ENCODE peak calls at places on chromosomes 4 and X, in five cellular contexts. One of them, this sample, is unnamed.

GRCh38 chr4:90951037-90951436 is 823.8 kb downstream of the CCSER1 start:
- DNase-seq in mesothelial cell of epicardium: no peak
- DNase-seq in endothelial cell: no peak
- DNase-seq in breast epithelium: no peak
- DNase-seq in fibroblast of pulmonary artery: peak; percentile 80
- DNase-seq in this sample: no peak

GRCh38 chr4:153242848-153243324 is 38.6 kb downstream of the TRIM2 start:
- DNase-seq in mesothelial cell of epicardium: no peak
- DNase-seq in endothelial cell: no peak
- DNase-seq in breast epithelium: no peak
- DNase-seq in fibroblast of pulmonary artery: no peak
- DNase-seq in this sample: no peak

GRCh38 chr4:155599596-155599995 is 67.1 kb upstream of the GUCY1A1 start:
- DNase-seq in mesothelial cell of epicardium: no peak
- DNase-seq in endothelial cell: no peak
- DNase-seq in breast epithelium: no peak
- DNase-seq in fibroblast of pulmonary artery: no peak
- DNase-seq in this sample: no peak

GRCh38 chrX:96372313-96373046 is 312.2 kb upstream of the DIAPH2 start:
- DNase-seq in mesothelial cell of epicardium: no peak
- DNase-seq in endothelial cell: peak; percentile 15
- DNase-seq in breast epithelium: no peak
- DNase-seq in fibroblast of pulmonary artery: peak; percentile 79
- DNase-seq in this sample: peak; percentile 27

GRCh38 chrX:55816023-55816422 is 98.5 kb downstream of the RRAGB start:
- DNase-seq in mesothelial cell of epicardium: no peak
- DNase-seq in endothelial cell: no peak
- DNase-seq in breast epithelium: no peak
- DNase-seq in fibroblast of pulmonary artery: no peak
- DNase-seq in this sample: no peak

GRCh38 chr4:108152980-108153379 is 15.8 kb downstream of the LEF1 start:
- DNase-seq in mesothelial cell of epicardium: no peak
- DNase-seq in endothelial cell: no peak
- DNase-seq in breast epithelium: no peak
- DNase-seq in fibroblast of pulmonary artery: no peak
- DNase-seq in this sample: no peak

GRCh38 chrX:20746690-20747089 is 480.0 kb upstream of the RPS6KA3 start:
- DNase-seq in mesothelial cell of epicardium: no peak
- DNase-seq in endothelial cell: no peak
- DNase-seq in breast epithelium: no peak
- DNase-seq in fibroblast of pulmonary artery: no peak
- DNase-seq in this sample: no peak

GRCh38 chr4:121989715-121990114 is 37.9 kb upstream of the TRPC3 start:
- DNase-seq in mesothelial cell of epicardium: no peak
- DNase-seq in endothelial cell: no peak
- DNase-seq in breast epithelium: no peak
- DNase-seq in fibroblast of pulmonary artery: peak; percentile 71
- DNase-seq in this sample: no peak

GRCh38 chr4:117514779-117515178 is 429.4 kb upstream of the TRAM1L1 start:
- DNase-seq in mesothelial cell of epicardium: no peak
- DNase-seq in endothelial cell: no peak
- DNase-seq in breast epithelium: no peak
- DNase-seq in fibroblast of pulmonary artery: no peak
- DNase-seq in this sample: no peak

GRCh38 chr4:147198411-147199051 is 252.9 kb upstream of the TTC29 start:
- DNase-seq in mesothelial cell of epicardium: no peak
- DNase-seq in endothelial cell: no peak
- DNase-seq in breast epithelium: no peak
- DNase-seq in fibroblast of pulmonary artery: peak; percentile 62
- DNase-seq in this sample: no peak

GRCh38 chr4:61380865-61381264 is 180.7 kb downstream of the ADGRL3 start:
- DNase-seq in mesothelial cell of epicardium: no peak
- DNase-seq in endothelial cell: no peak
- DNase-seq in breast epithelium: no peak
- DNase-seq in fibroblast of pulmonary artery: no peak
- DNase-seq in this sample: no peak

GRCh38 chr4:8115916-8116315 is 42.7 kb downstream of the ABLIM2 start:
- DNase-seq in mesothelial cell of epicardium: no peak
- DNase-seq in endothelial cell: no peak
- DNase-seq in breast epithelium: no peak
- DNase-seq in fibroblast of pulmonary artery: no peak
- DNase-seq in this sample: no peak

GRCh38 chr4:140626982-140627381 is 58.2 kb upstream of the UCP1 start:
- DNase-seq in mesothelial cell of epicardium: no peak
- DNase-seq in endothelial cell: no peak
- DNase-seq in breast epithelium: no peak
- DNase-seq in fibroblast of pulmonary artery: peak; percentile 29
- DNase-seq in this sample: no peak
- TF ChIP-seq CTCF in mesothelial cell of epicardium: no peak
- TF ChIP-seq CTCF in endothelial cell: no peak
- TF ChIP-seq CTCF in breast epithelium: no peak
- TF ChIP-seq CTCF in fibroblast of pulmonary artery: peak; percentile 34
- TF ChIP-seq CTCF in this sample: peak; percentile 16

GRCh38 chr4:97950836-97951235 is 192.4 kb downstream of the STPG2 start:
- DNase-seq in mesothelial cell of epicardium: no peak
- DNase-seq in endothelial cell: no peak
- DNase-seq in breast epithelium: no peak
- DNase-seq in fibroblast of pulmonary artery: no peak
- DNase-seq in this sample: no peak

GRCh38 chr4:97953171-97953570 is 190.1 kb downstream of the STPG2 start:
- DNase-seq in mesothelial cell of epicardium: no peak
- DNase-seq in endothelial cell: no peak
- DNase-seq in breast epithelium: no peak
- DNase-seq in fibroblast of pulmonary artery: no peak
- DNase-seq in this sample: no peak

DNA sequence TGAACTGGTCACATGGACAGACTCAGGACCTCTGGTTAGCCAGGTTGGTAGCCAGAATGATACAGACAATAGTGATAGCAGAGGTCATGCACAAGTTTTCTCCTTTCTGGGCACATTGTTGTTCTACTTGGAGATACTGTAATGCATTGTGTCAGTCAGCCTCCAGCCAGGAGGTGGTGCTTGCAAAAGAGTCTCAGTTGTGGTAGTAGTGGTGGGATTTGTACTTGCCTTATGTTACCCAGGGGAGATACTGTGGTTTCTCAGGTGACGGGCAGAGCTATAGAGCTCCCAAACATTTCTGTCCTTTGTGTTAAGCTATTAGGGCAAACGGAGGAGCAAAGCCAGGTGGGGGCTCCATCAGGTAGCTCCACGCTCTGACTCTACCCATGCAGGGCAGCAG is 190.5 kb downstream of the STPG2 start:
- DNase-seq in mesothelial cell of epicardium: no peak
- DNase-seq in endothelial cell: no peak
- DNase-seq in breast epithelium: no peak
- DNase-seq in fibroblast of pulmonary artery: no peak
- DNase-seq in this sample: no peak
- TF ChIP-seq CTCF in mesothelial cell of epicardium: no peak
- TF ChIP-seq CTCF in endothelial cell: no peak
- TF ChIP-seq CTCF in breast epithelium: no peak
- TF ChIP-seq CTCF in fibroblast of pulmonary artery: no peak
- TF ChIP-seq CTCF in this sample: no peak

DNA sequence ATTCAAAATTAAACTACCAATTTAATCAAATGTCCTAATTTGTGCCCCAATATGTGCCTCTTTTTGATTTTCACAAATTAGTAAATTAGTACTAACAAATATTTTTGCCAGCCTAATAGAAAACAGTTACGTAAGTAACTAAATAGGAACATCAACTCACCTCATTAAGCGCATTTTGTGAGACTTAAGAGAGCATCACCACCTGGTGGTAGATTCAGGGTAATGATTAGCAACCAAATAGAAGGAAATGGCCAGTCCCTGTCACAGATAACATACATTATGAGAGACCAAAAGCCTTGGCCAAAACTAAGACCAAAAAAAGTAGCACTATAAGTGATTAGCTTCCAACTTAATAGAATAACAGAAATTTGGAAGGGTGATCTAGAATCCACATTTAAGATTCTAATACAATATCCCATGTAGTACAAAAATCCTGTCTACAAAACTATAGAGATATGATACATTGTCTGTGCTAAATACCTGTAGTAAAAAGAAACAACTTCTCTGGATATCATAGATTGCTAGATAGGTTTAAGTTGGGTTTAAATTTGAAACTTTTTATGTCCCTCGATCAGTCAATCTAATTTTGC is 46.7 kb downstream of the C4orf46 start:
- DNase-seq in mesothelial cell of epicardium: no peak
- DNase-seq in endothelial cell: peak; percentile 28
- DNase-seq in breast epithelium: no peak
- DNase-seq in fibroblast of pulmonary artery: peak; percentile 74
- DNase-seq in this sample: peak; percentile 44
- TF ChIP-seq CTCF in mesothelial cell of epicardium: peak; percentile 79
- TF ChIP-seq CTCF in endothelial cell: peak; percentile 82
- TF ChIP-seq CTCF in breast epithelium: peak; percentile 79
- TF ChIP-seq CTCF in fibroblast of pulmonary artery: peak; percentile 70
- TF ChIP-seq CTCF in this sample: peak; percentile 74

GRCh38 chr4:95165926-95166524 is 382.7 kb downstream of the UNC5C start:
- DNase-seq in mesothelial cell of epicardium: no peak
- DNase-seq in endothelial cell: peak; percentile 33
- DNase-seq in breast epithelium: no peak
- DNase-seq in fibroblast of pulmonary artery: peak; percentile 83
- DNase-seq in this sample: peak; percentile 10
- TF ChIP-seq CTCF in mesothelial cell of epicardium: peak; percentile 87
- TF ChIP-seq CTCF in endothelial cell: peak; percentile 82
- TF ChIP-seq CTCF in breast epithelium: peak; percentile 74
- TF ChIP-seq CTCF in fibroblast of pulmonary artery: peak; percentile 57
- TF ChIP-seq CTCF in this sample: peak; percentile 64

GRCh38 chr4:82721819-82722423 is 76.7 kb downstream of the SCD5 start:
- DNase-seq in mesothelial cell of epicardium: no peak
- DNase-seq in endothelial cell: no peak
- DNase-seq in breast epithelium: no peak
- DNase-seq in fibroblast of pulmonary artery: no peak
- DNase-seq in this sample: no peak
- TF ChIP-seq CTCF in mesothelial cell of epicardium: no peak
- TF ChIP-seq CTCF in endothelial cell: no peak
- TF ChIP-seq CTCF in breast epithelium: no peak
- TF ChIP-seq CTCF in fibroblast of pulmonary artery: peak; percentile 11
- TF ChIP-seq CTCF in this sample: peak; percentile 42

This sample was measured in AG09319.